ENCODE peak calls at places on chromosomes 16 and 17, in five cellular contexts. One of them, this sample, is unnamed. For H3K9me3, the result is how much of the 10 kb centered on the place peaks cover.

GRCh38 chr17:19867654-19868395 is at the start of gene ULK2:
- DNase-seq in K562: no peak
- DNase-seq in IMR-90: peak
- DNase-seq in SK-N-SH: peak
- DNase-seq in GM12878: no peak
- DNase-seq in this sample: peak

GRCh38 chr17:50114849-50115357 is 15.1 kb downstream of the SAMD14 start:
- DNase-seq in K562: peak
- DNase-seq in IMR-90: peak
- DNase-seq in SK-N-SH: peak
- DNase-seq in GM12878: no peak
- DNase-seq in this sample: peak

GRCh38 chr16:64343061-64343819 is 778.6 kb downstream of the CDH11 start:
- DNase-seq in K562: no peak
- DNase-seq in IMR-90: no peak
- DNase-seq in SK-N-SH: no peak
- DNase-seq in GM12878: no peak
- DNase-seq in this sample: no peak

GRCh38 chr16:49427771-49428170 is 54.2 kb downstream of the C16orf78 start:
- DNase-seq in K562: no peak
- DNase-seq in IMR-90: no peak
- DNase-seq in SK-N-SH: no peak
- DNase-seq in GM12878: no peak
- DNase-seq in this sample: no peak

GRCh38 chr16:58907297-58907696 is 173.2 kb upstream of the GOT2 start:
- DNase-seq in K562: no peak
- DNase-seq in IMR-90: no peak
- DNase-seq in SK-N-SH: no peak
- DNase-seq in GM12878: no peak
- DNase-seq in this sample: no peak

GRCh38 chr16:89413811-89414585 is 76.4 kb downstream of the ANKRD11 start:
- DNase-seq in K562: peak
- DNase-seq in IMR-90: no peak
- DNase-seq in SK-N-SH: no peak
- DNase-seq in GM12878: no peak
- DNase-seq in this sample: no peak

GRCh38 chr17:35866356-35866950 is 2.2 kb downstream of the HEATR9 start:
- DNase-seq in K562: no peak
- DNase-seq in IMR-90: peak
- DNase-seq in SK-N-SH: no peak
- DNase-seq in GM12878: no peak
- DNase-seq in this sample: no peak

GRCh38 chr16:48385272-48385953 is at the start of gene SIAH1:
- DNase-seq in K562: peak
- DNase-seq in IMR-90: peak
- DNase-seq in SK-N-SH: peak
- DNase-seq in GM12878: no peak
- DNase-seq in this sample: peak

GRCh38 chr17:75486151-75486550 is 29.2 kb downstream of the CASKIN2 start:
- DNase-seq in K562: no peak
- DNase-seq in IMR-90: no peak
- DNase-seq in SK-N-SH: no peak
- DNase-seq in GM12878: no peak
- DNase-seq in this sample: no peak

GRCh38 chr16:46743232-46743719 is 4.9 kb downstream of the MYLK3 start:
- DNase-seq in K562: peak
- DNase-seq in IMR-90: peak
- DNase-seq in SK-N-SH: peak
- DNase-seq in GM12878: no peak
- DNase-seq in this sample: no peak

GRCh38 chr16:71648162-71648561 is 22.2 kb downstream of the MARVELD3 start:
- DNase-seq in K562: no peak
- DNase-seq in IMR-90: no peak
- DNase-seq in SK-N-SH: no peak
- DNase-seq in GM12878: no peak
- DNase-seq in this sample: no peak

GRCh38 chr16:68324780-68325357 is 14.1 kb downstream of the PRMT7 start:
- DNase-seq in K562: no peak
- DNase-seq in IMR-90: no peak
- DNase-seq in SK-N-SH: no peak
- DNase-seq in GM12878: no peak
- DNase-seq in this sample: no peak

GRCh38 chr17:27345141-27345904 is 51.4 kb downstream of the WSB1 start:
- DNase-seq in K562: peak
- DNase-seq in IMR-90: peak
- DNase-seq in SK-N-SH: no peak
- DNase-seq in GM12878: no peak
- DNase-seq in this sample: no peak

GRCh38 chr16:4948903-4949766 is 9.0 kb upstream of the SEC14L5 start:
- DNase-seq in K562: no peak
- DNase-seq in IMR-90: no peak
- DNase-seq in SK-N-SH: no peak
- DNase-seq in GM12878: no peak
- DNase-seq in this sample: no peak

GRCh38 chr17:19250421-19251141 is 13.4 kb downstream of the EPN2 start:
- DNase-seq in K562: no peak
- DNase-seq in IMR-90: no peak
- DNase-seq in SK-N-SH: peak
- DNase-seq in GM12878: no peak
- DNase-seq in this sample: no peak

GRCh38 chr17:37261286-37261685 is 114.5 kb upstream of the C17orf78 start:
- DNase-seq in K562: no peak
- DNase-seq in IMR-90: peak
- DNase-seq in SK-N-SH: no peak
- DNase-seq in GM12878: no peak
- DNase-seq in this sample: no peak

GRCh38 chr16:48687421-48688038 is 77.5 kb upstream of the N4BP1 start:
- DNase-seq in K562: peak
- DNase-seq in IMR-90: peak
- DNase-seq in SK-N-SH: peak
- DNase-seq in GM12878: peak
- DNase-seq in this sample: peak

GRCh38 chr16:51359141-51359960 is 208.3 kb upstream of the SALL1 start:
- DNase-seq in K562: no peak
- DNase-seq in IMR-90: peak
- DNase-seq in SK-N-SH: peak
- DNase-seq in GM12878: no peak
- DNase-seq in this sample: no peak

DNA sequence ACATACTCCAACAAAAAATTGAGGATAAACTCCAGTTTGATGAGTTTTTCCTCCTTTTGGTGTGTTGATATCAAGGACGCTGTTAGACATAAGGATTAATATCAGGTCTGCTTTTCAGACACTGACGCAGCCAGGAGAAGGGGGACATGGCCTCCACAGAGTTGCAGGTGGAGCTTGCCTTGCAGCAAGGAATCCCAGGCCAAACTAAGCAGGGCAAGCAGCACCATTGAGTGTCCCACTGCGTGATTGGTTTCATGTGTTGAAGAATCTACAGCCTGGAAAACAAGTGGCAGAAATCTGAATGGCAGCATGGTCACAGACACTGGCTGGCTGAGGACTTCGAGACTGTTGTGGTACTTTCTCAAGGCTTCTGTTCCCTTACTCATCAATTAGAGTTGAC is 777.6 kb downstream of the KCNJ18 start:
- DNase-seq in K562: no peak
- DNase-seq in IMR-90: no peak
- DNase-seq in SK-N-SH: no peak
- DNase-seq in GM12878: no peak
- DNase-seq in this sample: no peak
- H3K9me3 ChIP-seq in K562: under half
- H3K9me3 ChIP-seq in IMR-90: under half
- H3K9me3 ChIP-seq in SK-N-SH: under half
- H3K9me3 ChIP-seq in GM12878: under half
- H3K9me3 ChIP-seq in this sample: under half

DNA sequence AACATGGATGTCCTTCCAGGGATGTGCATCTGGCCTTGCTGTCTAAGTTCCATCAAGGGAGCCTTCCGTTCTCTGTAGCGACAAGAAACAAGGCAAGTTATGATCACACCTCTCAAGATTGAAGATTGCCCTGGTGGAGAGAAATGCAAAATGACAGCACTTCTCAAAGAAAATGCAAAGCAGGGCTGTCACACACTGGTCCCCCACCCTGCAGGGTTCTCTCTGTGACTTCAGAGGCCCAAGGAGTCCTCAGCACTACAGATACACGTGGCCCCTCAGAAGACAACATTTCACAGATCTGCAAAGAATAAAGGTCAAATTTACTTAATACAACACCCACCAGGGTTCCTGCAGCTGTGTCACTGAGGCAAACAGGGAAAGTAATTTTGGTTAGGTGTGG is 60.7 kb upstream of the TEX2 start:
- DNase-seq in K562: no peak
- DNase-seq in IMR-90: no peak
- DNase-seq in SK-N-SH: no peak
- DNase-seq in GM12878: no peak
- DNase-seq in this sample: no peak
- TF ChIP-seq RCOR1 in K562: no peak
- TF ChIP-seq RCOR1 in IMR-90: no peak
- TF ChIP-seq RCOR1 in SK-N-SH: no peak
- TF ChIP-seq RCOR1 in GM12878: no peak
- TF ChIP-seq RCOR1 in this sample: no peak

GRCh38 chr16:35144212-35144932 is 1685.0 kb downstream of the TP53TG3F start:
- DNase-seq in K562: no peak
- DNase-seq in IMR-90: no peak
- DNase-seq in SK-N-SH: no peak
- DNase-seq in GM12878: no peak
- DNase-seq in this sample: no peak

GRCh38 chr16:35141303-35141702 is 1681.9 kb downstream of the TP53TG3F start:
- DNase-seq in K562: no peak
- DNase-seq in IMR-90: no peak
- DNase-seq in SK-N-SH: no peak
- DNase-seq in GM12878: no peak
- DNase-seq in this sample: no peak

GRCh38 chr16:35142147-35142808 is 1682.9 kb downstream of the TP53TG3F start:
- DNase-seq in K562: no peak
- DNase-seq in IMR-90: no peak
- DNase-seq in SK-N-SH: no peak
- DNase-seq in GM12878: no peak
- DNase-seq in this sample: no peak

GRCh38 chr16:35142809-35143192 is 1683.4 kb downstream of the TP53TG3F start:
- DNase-seq in K562: no peak
- DNase-seq in IMR-90: no peak
- DNase-seq in SK-N-SH: no peak
- DNase-seq in GM12878: no peak
- DNase-seq in this sample: no peak

GRCh38 chr16:35140293-35140986 is 1681.0 kb downstream of the TP53TG3F start:
- DNase-seq in K562: no peak
- DNase-seq in IMR-90: no peak
- DNase-seq in SK-N-SH: no peak
- DNase-seq in GM12878: no peak
- DNase-seq in this sample: no peak
- H3K9me3 ChIP-seq in K562: under half
- H3K9me3 ChIP-seq in IMR-90: under half
- H3K9me3 ChIP-seq in SK-N-SH: under half
- H3K9me3 ChIP-seq in GM12878: under half
- H3K9me3 ChIP-seq in this sample: under half

GRCh38 chr17:12664252-12664651 is 1.4 kb upstream of the MYOCD start:
- DNase-seq in K562: no peak
- DNase-seq in IMR-90: no peak
- DNase-seq in SK-N-SH: no peak
- DNase-seq in GM12878: no peak
- DNase-seq in this sample: no peak

GRCh38 chr17:12664894-12665262 is 812 bp upstream of the MYOCD start:
- DNase-seq in K562: no peak
- DNase-seq in IMR-90: no peak
- DNase-seq in SK-N-SH: no peak
- DNase-seq in GM12878: no peak
- DNase-seq in this sample: no peak

GRCh38 chr17:12659500-12659899 is 6.2 kb upstream of the MYOCD start:
- DNase-seq in K562: no peak
- DNase-seq in IMR-90: peak
- DNase-seq in SK-N-SH: no peak
- DNase-seq in GM12878: no peak
- DNase-seq in this sample: no peak
- TF ChIP-seq RCOR1 in K562: no peak
- TF ChIP-seq RCOR1 in IMR-90: no peak
- TF ChIP-seq RCOR1 in SK-N-SH: no peak
- TF ChIP-seq RCOR1 in GM12878: no peak
- TF ChIP-seq RCOR1 in this sample: no peak

GRCh38 chr17:3381957-3382356 is 4.2 kb downstream of the OR3A2 start:
- DNase-seq in K562: no peak
- DNase-seq in IMR-90: no peak
- DNase-seq in SK-N-SH: no peak
- DNase-seq in GM12878: no peak
- DNase-seq in this sample: no peak

GRCh38 chr17:3378321-3378720 is 7.8 kb downstream of the OR3A2 start:
- DNase-seq in K562: no peak
- DNase-seq in IMR-90: no peak
- DNase-seq in SK-N-SH: no peak
- DNase-seq in GM12878: no peak
- DNase-seq in this sample: no peak
- H3K9me3 ChIP-seq in K562: under half
- H3K9me3 ChIP-seq in IMR-90: under half
- H3K9me3 ChIP-seq in SK-N-SH: under half
- H3K9me3 ChIP-seq in GM12878: under half
- H3K9me3 ChIP-seq in this sample: under half

GRCh38 chr17:13575466-13575865 is 26.3 kb downstream of the HS3ST3A1 start:
- DNase-seq in K562: peak
- DNase-seq in IMR-90: no peak
- DNase-seq in SK-N-SH: no peak
- DNase-seq in GM12878: no peak
- DNase-seq in this sample: no peak
- TF ChIP-seq RCOR1 in K562: peak
- TF ChIP-seq RCOR1 in IMR-90: no peak
- TF ChIP-seq RCOR1 in SK-N-SH: no peak
- TF ChIP-seq RCOR1 in GM12878: no peak
- TF ChIP-seq RCOR1 in this sample: no peak

DNA sequence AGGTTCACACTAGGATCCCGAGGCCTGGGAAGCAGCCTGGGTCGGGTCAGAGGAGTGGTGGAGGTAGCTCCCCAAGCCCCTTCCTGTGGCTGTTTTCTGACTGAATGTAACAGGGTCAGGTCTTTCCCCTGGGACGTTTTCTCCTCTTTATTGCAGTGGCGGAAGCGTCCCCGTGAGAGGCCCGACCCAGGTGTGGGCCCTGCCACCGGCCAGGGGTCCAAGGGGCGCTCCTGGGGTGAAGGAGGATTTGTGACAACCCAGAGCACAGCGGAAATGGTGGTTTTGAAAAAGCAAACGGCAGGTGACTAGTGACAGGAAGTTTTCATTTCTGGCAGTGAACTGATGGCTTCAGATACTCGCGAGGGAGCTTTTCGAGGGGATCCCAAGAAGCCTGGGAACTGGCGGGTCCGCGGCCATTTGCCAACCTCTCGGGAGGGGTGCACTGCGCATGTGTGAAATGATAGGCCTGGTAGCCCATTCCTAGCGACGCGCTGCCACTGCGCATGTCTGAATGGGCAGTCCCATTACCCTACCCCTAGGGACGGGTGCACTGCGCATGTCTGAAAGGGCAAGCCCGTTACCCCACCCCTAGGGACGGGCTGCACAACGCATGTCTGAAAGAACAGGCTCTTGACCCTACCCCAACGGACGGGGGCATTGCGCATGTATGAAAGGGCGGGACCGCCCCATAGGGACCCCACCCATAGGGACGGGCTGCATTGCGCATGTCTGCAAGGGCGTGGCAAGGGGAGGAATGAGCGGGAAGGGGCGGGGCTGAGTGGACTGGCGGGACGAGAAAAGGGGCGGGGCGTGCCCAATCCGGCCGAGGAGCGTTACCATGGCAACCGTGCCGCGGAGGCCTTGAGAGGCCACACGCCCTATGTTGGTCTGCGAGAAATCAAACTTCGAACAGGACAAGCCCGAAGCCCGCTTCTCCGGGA is 1747.9 kb downstream of the TP53TG3F start:
- DNase-seq in K562: peak
- DNase-seq in IMR-90: no peak
- DNase-seq in SK-N-SH: peak
- DNase-seq in GM12878: no peak
- DNase-seq in this sample: no peak
- H3K9me3 ChIP-seq in K562: under half
- H3K9me3 ChIP-seq in IMR-90: under half
- H3K9me3 ChIP-seq in SK-N-SH: under half
- H3K9me3 ChIP-seq in GM12878: under half
- H3K9me3 ChIP-seq in this sample: under half

This sample was measured in A549.